ENCODE peak calls at places on chromosomes 3 and 15, in nine cellular contexts. O is heart left ventricle, U is breast epithelium, B is fibroblast of pulmonary artery, X is fibroblast of lung, F is psoas muscle, D is cardiac muscle cell, V is fibroblast of the aortic adventitia, N is colonic mucosa. M is an unnamed sample.

GRCh38 chr15:78035319-78035718 is 42.2 kb downstream of the TBC1D2B start:
- DNase-seq in O (peak; percentile 36), F (no peak), V (peak; percentile 26), N (no peak), X (no peak), D (peak; percentile 30), U (no peak), B (peak; percentile 69), M (peak; percentile 41)

GRCh38 chr15:29319823-29320222 is 50.2 kb upstream of the NSMCE3 start:
- DNase-seq in F (no peak), X (no peak), B (no peak), N (no peak), V (no peak), D (no peak), U (no peak), O (no peak), M (no peak)

GRCh38 chr15:65416845-65417416 is 5.8 kb downstream of the IGDCC4 start:
- DNase-seq in F (peak; percentile 87), N (peak; percentile 41), D (no peak), X (peak; percentile 56), B (no peak), O (peak; percentile 44), U (no peak), V (peak; percentile 34), M (peak; percentile 34)

GRCh38 chr3:186722457-186722856 is 5.3 kb downstream of the KNG1 start:
- DNase-seq in D (no peak), U (no peak), N (peak; percentile 29), B (peak; percentile 3), F (no peak), V (peak; percentile 24), X (peak; percentile 11), O (no peak), M (peak; percentile 18)

GRCh38 chr3:194592798-194593752 is 40.1 kb downstream of the TMEM44 start:
- DNase-seq in N (no peak), V (peak; percentile 100), O (no peak), F (no peak), B (peak; percentile 100), U (peak; percentile 79), D (no peak), X (peak; percentile 100), M (peak; percentile 99)

GRCh38 chr15:67137951-67138935 is 72.8 kb downstream of the SMAD3 start:
- DNase-seq in O (no peak), F (no peak), V (peak; percentile 48), D (no peak), X (peak; percentile 37), B (no peak), U (no peak), N (no peak), M (no peak)

GRCh38 chr15:89401636-89402252 is 67.1 kb upstream of the POLG start:
- DNase-seq in B (peak; percentile 48), O (no peak), V (peak; percentile 53), D (no peak), U (no peak), X (peak; percentile 52), N (no peak), F (no peak), M (peak; percentile 27)

GRCh38 chr3:152595975-152596832 is 238.7 kb upstream of the P2RY1 start:
- DNase-seq in N (peak; percentile 78), D (peak; percentile 19), O (peak; percentile 69), U (no peak), V (peak; percentile 90), F (peak; percentile 49), B (peak; percentile 87), X (peak; percentile 90), M (peak; percentile 89)

GRCh38 chr3:5191555-5192304 is 4.2 kb downstream of the EDEM1 start:
- DNase-seq in X (no peak), V (no peak), O (no peak), U (no peak), N (no peak), F (no peak), D (no peak), B (no peak), M (no peak)

GRCh38 chr3:160999268-160999667 is 105.9 kb downstream of the B3GALNT1 start:
- DNase-seq in N (no peak), O (no peak), B (no peak), F (no peak), U (no peak), V (no peak), D (no peak), X (no peak), M (no peak)

GRCh38 chr15:48645558-48646330 is at the start of gene FBN1:
- DNase-seq in U (peak; percentile 32), N (peak; percentile 47), X (peak; percentile 94), B (peak; percentile 94), F (peak; percentile 84), O (peak; percentile 78), V (peak; percentile 95), D (peak; percentile 70), M (peak; percentile 95)

GRCh38 chr3:122674339-122674738 is 6.3 kb upstream of the PARP14 start:
- DNase-seq in O (no peak), N (no peak), D (no peak), V (no peak), B (no peak), X (no peak), U (no peak), F (no peak), M (no peak)

GRCh38 chr3:146308222-146308621 is 57.3 kb upstream of the PLSCR4 start:
- DNase-seq in F (no peak), O (no peak), U (no peak), V (peak; percentile 95), X (peak; percentile 81), D (no peak), B (peak; percentile 84), N (no peak), M (peak; percentile 91)

GRCh38 chr3:108518895-108519294 is 8.5 kb upstream of the MYH15 start:
- DNase-seq in F (no peak), O (no peak), U (no peak), X (no peak), N (no peak), V (peak; percentile 12), B (peak; percentile 24), D (no peak), M (peak; percentile 25)

GRCh38 chr3:152426393-152426792 is 157.7 kb downstream of the MBNL1 start:
- DNase-seq in B (no peak), D (no peak), U (no peak), O (no peak), F (no peak), V (no peak), N (no peak), X (no peak), M (no peak)

GRCh38 chr3:9727041-9727595 is 4.4 kb upstream of the BRPF1 start:
- DNase-seq in V (no peak), B (no peak), U (no peak), D (no peak), O (no peak), N (no peak), F (no peak), X (no peak), M (peak; percentile 21)

GRCh38 chr15:92869977-92870644 is 30.0 kb upstream of the CHD2 start:
- DNase-seq in N (peak; percentile 36), X (no peak), B (no peak), D (no peak), U (no peak), V (peak; percentile 26), F (no peak), O (no peak), M (no peak)

GRCh38 chr3:134711284-134711683 is 60.5 kb upstream of the KY start:
- DNase-seq in F (no peak), X (no peak), D (no peak), U (no peak), O (no peak), V (no peak), N (no peak), B (no peak), M (peak; percentile 6)

GRCh38 chr3:27633224-27633545 is 88.9 kb downstream of the EOMES start:
- DNase-seq in X (peak; percentile 66), U (no peak), V (no peak), B (peak; percentile 56), N (no peak), O (peak; percentile 18), D (no peak), F (no peak), M (peak; percentile 76)

DNA sequence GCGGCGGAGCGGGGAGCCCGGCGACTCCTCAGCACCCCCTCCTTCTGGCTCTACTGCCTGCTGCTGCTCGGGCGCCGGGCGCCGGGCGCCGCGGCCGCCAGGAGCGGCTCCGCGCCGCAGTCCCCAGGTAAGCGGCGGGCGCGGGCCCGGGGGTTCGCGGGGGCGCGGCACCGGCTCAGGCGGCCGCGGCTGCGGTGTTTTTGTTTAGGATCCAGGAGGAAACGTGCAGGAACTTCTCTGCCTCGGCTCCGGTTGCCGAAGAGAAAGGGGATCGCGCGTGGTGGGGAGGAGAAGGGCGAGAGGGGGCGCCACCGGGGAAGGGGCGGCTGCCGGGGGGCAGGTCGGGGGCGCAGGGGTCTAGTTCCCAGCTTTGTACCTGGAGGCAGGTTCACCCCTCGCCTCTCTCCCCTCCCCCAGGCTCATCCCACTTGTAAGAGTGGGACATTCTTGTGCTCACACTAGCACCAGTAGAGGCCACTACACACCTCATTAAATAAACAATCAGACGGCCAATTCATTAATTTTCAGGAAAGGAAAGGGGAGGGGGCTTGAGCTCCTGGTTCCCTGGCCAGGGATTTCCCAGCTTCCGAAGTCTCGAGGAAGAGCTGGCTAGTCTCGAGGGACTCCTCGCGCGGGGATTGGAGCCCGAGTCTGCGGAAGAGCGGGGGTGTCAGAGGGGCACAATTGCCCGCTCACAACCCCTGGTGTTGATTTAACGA is 575 bp downstream of the NEO1 start:
- DNase-seq in O (peak; percentile 35), X (peak; percentile 28), N (peak; percentile 70), B (peak; percentile 29), U (peak; percentile 38), V (peak; percentile 17), D (peak; percentile 81), F (peak; percentile 70), M (peak; percentile 61)
- TF ChIP-seq CTCF in O (peak; percentile 11), X (no peak), N (peak; percentile 14), B (peak; percentile 15), U (no peak), V (peak; percentile 27), D (peak; percentile 42), F (peak; percentile 39), M (no peak)

DNA sequence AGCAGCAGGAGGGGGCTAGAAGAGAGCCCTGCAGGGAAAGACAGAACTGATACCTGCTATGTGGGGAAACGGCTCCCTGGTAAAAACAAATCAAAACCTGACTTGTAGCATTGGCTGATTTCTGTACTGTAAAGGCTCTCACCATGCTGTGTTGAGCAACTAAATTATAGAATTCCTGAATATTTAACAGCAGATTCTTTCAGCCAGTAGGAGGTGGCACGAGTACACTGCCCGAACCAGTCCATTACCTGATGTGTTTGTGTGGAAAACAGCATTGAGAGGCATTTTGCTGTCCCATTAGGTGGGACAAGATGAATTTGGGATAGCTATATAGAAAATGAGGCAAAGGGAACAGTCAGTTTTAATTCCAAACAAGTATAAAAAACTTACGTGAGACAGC is 201.2 kb downstream of the ATP10A start:
- DNase-seq in N (no peak), X (no peak), F (no peak), B (no peak), U (no peak), V (no peak), D (no peak), O (no peak), M (no peak)
- TF ChIP-seq CTCF in N (no peak), X (no peak), F (no peak), B (no peak), U (no peak), V (peak; percentile 23), D (no peak), O (no peak), M (no peak)

GRCh38 chr15:31296304-31297220 is 30.1 kb upstream of the KLF13 start:
- DNase-seq in D (no peak), X (no peak), O (peak; percentile 12), B (no peak), U (peak; percentile 55), V (no peak), N (peak; percentile 89), F (no peak), M (peak; percentile 24)
- TF ChIP-seq CTCF in D (no peak), X (no peak), O (no peak), B (no peak), U (no peak), V (no peak), N (no peak), F (no peak), M (no peak)

GRCh38 chr15:74134387-74135027 is 4.1 kb downstream of the ISLR2 start:
- DNase-seq in B (no peak), N (peak; percentile 54), F (peak; percentile 78), D (peak; percentile 78), U (no peak), V (no peak), X (peak; percentile 50), O (peak; percentile 34), M (no peak)
- TF ChIP-seq CTCF in B (peak; percentile 12), N (peak; percentile 31), F (peak; percentile 46), D (peak; percentile 36), U (no peak), V (no peak), X (peak; percentile 30), O (peak; percentile 17), M (peak; percentile 43)